ENCODE peak calls at places on chromosome 14, in six cellular contexts. X is upper lobe of right lung; M is suprapubic skin; F is A549; V is neuronal stem cell; B is effector memory CD4-positive, alpha-beta T cell. W is an unnamed sample. For H3K9me3, the result is how much of the 10 kb centered on the place peaks cover.

GRCh38 chr14:59454131-59454530 is 11.0 kb downstream of the GPR135 start:
- DNase-seq in B (no peak), X (no peak), M (no peak), F (no peak), V (no peak), W (no peak)

GRCh38 chr14:96783306-96784224 is 13.6 kb upstream of the VRK1 start:
- DNase-seq in B (no peak), X (no peak), V (no peak), F (no peak), M (no peak), W (no peak)

GRCh38 chr14:41872906-41873305 is 266.2 kb downstream of the LRFN5 start:
- DNase-seq in M (no peak), V (no peak), B (no peak), X (no peak), F (no peak), W (no peak)

GRCh38 chr14:77859934-77860570 is 60.1 kb downstream of the ADCK1 start:
- DNase-seq in M (no peak), F (no peak), V (no peak), B (no peak), X (no peak), W (no peak)

GRCh38 chr14:64303471-64303917 is 9.3 kb upstream of the ESR2 start:
- DNase-seq in B (no peak), F (peak), V (peak), X (no peak), M (no peak), W (peak)

GRCh38 chr14:101504096-101504948 is 57.0 kb upstream of the DIO3 start:
- DNase-seq in B (no peak), V (no peak), X (peak), F (no peak), M (peak), W (no peak)

GRCh38 chr14:41607119-41607785 is 576 bp downstream of the LRFN5 start:
- DNase-seq in X (no peak), F (no peak), B (no peak), V (no peak), M (no peak), W (no peak)

GRCh38 chr14:91149462-91149861 is 35.6 kb downstream of the DGLUCY start:
- DNase-seq in M (no peak), V (no peak), B (no peak), X (no peak), F (peak), W (no peak)

GRCh38 chr14:74299061-74299545 is 3.6 kb downstream of the ABCD4 start:
- DNase-seq in F (no peak), X (no peak), V (peak), B (peak), M (no peak), W (no peak)

GRCh38 chr14:99656171-99656570 is 11.2 kb downstream of the HHIPL1 start:
- DNase-seq in F (no peak), B (no peak), M (no peak), V (no peak), X (no peak), W (no peak)

GRCh38 chr14:23041729-23042128 is 283 bp upstream of the PSMB11 start:
- DNase-seq in B (no peak), M (no peak), F (no peak), X (no peak), V (no peak), W (no peak)

GRCh38 chr14:99751539-99752485 is 41.4 kb upstream of the EML1 start:
- DNase-seq in V (no peak), B (no peak), F (no peak), X (no peak), M (no peak), W (no peak)

GRCh38 chr14:70489579-70490175 is 37.7 kb downstream of the ADAM21 start:
- DNase-seq in M (no peak), B (no peak), F (no peak), V (no peak), X (no peak), W (no peak)
- H3K9me3 ChIP-seq in M (under half), B (under half), F (under half), V (under half), X (under half), W (under half)

GRCh38 chr14:20219033-20219432 is 4.5 kb upstream of the OR11H6 start:
- DNase-seq in V (no peak), F (no peak), B (no peak), M (no peak), X (no peak), W (no peak)
- H3K9me3 ChIP-seq in V (under half), F (under half), B (under half), M (under half), X (under half), W (under half)

GRCh38 chr14:70563869-70564268 is 29.1 kb upstream of the ADAM20 start:
- DNase-seq in V (no peak), F (no peak), B (no peak), X (no peak), M (no peak), W (no peak)
- H3K9me3 ChIP-seq in V (under half), F (under half), B (under half), X (under half), M (under half), W (under half)

GRCh38 chr14:24595046-24595808 is 14.3 kb downstream of the GZMH start:
- DNase-seq in V (no peak), X (no peak), F (no peak), B (no peak), M (no peak), W (no peak)
- H3K9me3 ChIP-seq in V (under half), X (under half), F (under half), B (under half), M (under half), W (under half)

DNA sequence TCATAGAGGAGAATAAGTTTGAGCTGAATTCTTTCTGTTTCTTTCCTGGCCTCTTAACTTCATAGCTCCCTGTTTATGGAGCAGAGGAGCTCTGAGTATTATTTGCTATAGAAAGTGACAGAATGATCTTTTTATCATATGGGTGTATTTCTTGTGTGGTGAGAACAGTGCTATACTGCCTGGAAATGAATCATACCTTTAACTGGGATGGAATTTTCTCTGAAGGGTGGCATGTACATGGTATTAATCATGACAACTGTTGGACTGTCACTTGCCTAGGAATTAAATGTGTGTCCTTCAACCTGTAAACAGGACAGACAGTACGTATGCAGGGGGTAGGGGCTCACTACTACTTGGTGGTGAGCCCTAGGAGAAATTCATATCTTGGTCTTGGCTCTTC is 33.9 kb downstream of the ARMH4 start:
- DNase-seq in V (no peak), X (no peak), B (no peak), F (no peak), M (no peak), W (no peak)
- H3K9me3 ChIP-seq in V (under half), X (under half), B (under half), F (under half), M (under half), W (under half)